ENCODE peak calls at places on chromosome 1, in nine cellular contexts. One of them, this sample, is unnamed.

GRCh38 chr1:153880962-153881361 is 41.8 kb downstream of the GATAD2B start:
- DNase-seq in fibroblast of villous mesenchyme: peak; percentile 90
- DNase-seq in activated CD4-positive, alpha-beta T cell treated with anti-CD3 and anti-CD28 coated beads for 36 hours: peak; percentile 67
- DNase-seq in AG04449: peak; percentile 62
- DNase-seq in nephron progenitor cell: no peak
- DNase-seq in cardiac fibroblast: peak; percentile 95
- DNase-seq in GM19239: no peak
- DNase-seq in kidney glomerular epithelial cell: peak; percentile 97
- DNase-seq in NCI-H1105: peak; percentile 100
- DNase-seq in this sample: peak; percentile 89

GRCh38 chr1:37811027-37811655 is 3.1 kb upstream of the YRDC start:
- DNase-seq in fibroblast of villous mesenchyme: peak; percentile 77
- DNase-seq in kidney glomerular epithelial cell: peak; percentile 44
- DNase-seq in activated CD4-positive, alpha-beta T cell treated with anti-CD3 and anti-CD28 coated beads for 36 hours: peak; percentile 81
- DNase-seq in cardiac fibroblast: peak; percentile 87
- DNase-seq in GM19239: peak; percentile 53
- DNase-seq in NCI-H1105: peak; percentile 70
- DNase-seq in AG04449: no peak
- DNase-seq in nephron progenitor cell: peak; percentile 77
- DNase-seq in this sample: peak; percentile 71

GRCh38 chr1:43836267-43836951 is 97.2 kb upstream of the ARTN start:
- DNase-seq in fibroblast of villous mesenchyme: no peak
- DNase-seq in NCI-H1105: peak; percentile 98
- DNase-seq in cardiac fibroblast: no peak
- DNase-seq in kidney glomerular epithelial cell: peak; percentile 37
- DNase-seq in nephron progenitor cell: no peak
- DNase-seq in activated CD4-positive, alpha-beta T cell treated with anti-CD3 and anti-CD28 coated beads for 36 hours: peak; percentile 90
- DNase-seq in AG04449: no peak
- DNase-seq in GM19239: no peak
- DNase-seq in this sample: no peak

GRCh38 chr1:28173151-28173979 is 3.1 kb downstream of the PTAFR start:
- DNase-seq in cardiac fibroblast: peak; percentile 49
- DNase-seq in NCI-H1105: no peak
- DNase-seq in GM19239: no peak
- DNase-seq in AG04449: no peak
- DNase-seq in nephron progenitor cell: no peak
- DNase-seq in fibroblast of villous mesenchyme: no peak
- DNase-seq in kidney glomerular epithelial cell: no peak
- DNase-seq in activated CD4-positive, alpha-beta T cell treated with anti-CD3 and anti-CD28 coated beads for 36 hours: no peak
- DNase-seq in this sample: peak; percentile 75

GRCh38 chr1:230403442-230403841 is 22.7 kb downstream of the PGBD5 start:
- DNase-seq in GM19239: no peak
- DNase-seq in NCI-H1105: no peak
- DNase-seq in activated CD4-positive, alpha-beta T cell treated with anti-CD3 and anti-CD28 coated beads for 36 hours: no peak
- DNase-seq in cardiac fibroblast: no peak
- DNase-seq in AG04449: no peak
- DNase-seq in fibroblast of villous mesenchyme: no peak
- DNase-seq in kidney glomerular epithelial cell: no peak
- DNase-seq in nephron progenitor cell: no peak
- DNase-seq in this sample: no peak

GRCh38 chr1:25123551-25123950 is 108.8 kb downstream of the SYF2 start:
- DNase-seq in activated CD4-positive, alpha-beta T cell treated with anti-CD3 and anti-CD28 coated beads for 36 hours: peak; percentile 52
- DNase-seq in NCI-H1105: no peak
- DNase-seq in nephron progenitor cell: no peak
- DNase-seq in fibroblast of villous mesenchyme: no peak
- DNase-seq in kidney glomerular epithelial cell: no peak
- DNase-seq in cardiac fibroblast: no peak
- DNase-seq in AG04449: no peak
- DNase-seq in GM19239: no peak
- DNase-seq in this sample: no peak

GRCh38 chr1:39850606-39851216 is 32.6 kb downstream of the TRIT1 start:
- DNase-seq in AG04449: no peak
- DNase-seq in GM19239: no peak
- DNase-seq in cardiac fibroblast: no peak
- DNase-seq in activated CD4-positive, alpha-beta T cell treated with anti-CD3 and anti-CD28 coated beads for 36 hours: no peak
- DNase-seq in kidney glomerular epithelial cell: no peak
- DNase-seq in NCI-H1105: no peak
- DNase-seq in fibroblast of villous mesenchyme: no peak
- DNase-seq in nephron progenitor cell: no peak
- DNase-seq in this sample: no peak

GRCh38 chr1:45012639-45013278 is 705 bp downstream of the UROD start:
- DNase-seq in AG04449: no peak
- DNase-seq in NCI-H1105: peak; percentile 54
- DNase-seq in cardiac fibroblast: peak; percentile 58
- DNase-seq in GM19239: no peak
- DNase-seq in fibroblast of villous mesenchyme: peak; percentile 60
- DNase-seq in activated CD4-positive, alpha-beta T cell treated with anti-CD3 and anti-CD28 coated beads for 36 hours: peak; percentile 69
- DNase-seq in kidney glomerular epithelial cell: peak; percentile 78
- DNase-seq in nephron progenitor cell: peak; percentile 56
- DNase-seq in this sample: peak; percentile 46

GRCh38 chr1:199172286-199173124 is 533.7 kb downstream of the PTPRC start:
- DNase-seq in AG04449: no peak
- DNase-seq in fibroblast of villous mesenchyme: no peak
- DNase-seq in kidney glomerular epithelial cell: no peak
- DNase-seq in GM19239: no peak
- DNase-seq in NCI-H1105: no peak
- DNase-seq in cardiac fibroblast: no peak
- DNase-seq in nephron progenitor cell: no peak
- DNase-seq in activated CD4-positive, alpha-beta T cell treated with anti-CD3 and anti-CD28 coated beads for 36 hours: peak; percentile 12
- DNase-seq in this sample: no peak

GRCh38 chr1:183349201-183349711 is 68.9 kb downstream of the NMNAT2 start:
- DNase-seq in nephron progenitor cell: no peak
- DNase-seq in AG04449: peak; percentile 31
- DNase-seq in cardiac fibroblast: peak; percentile 52
- DNase-seq in GM19239: no peak
- DNase-seq in kidney glomerular epithelial cell: no peak
- DNase-seq in fibroblast of villous mesenchyme: peak; percentile 13
- DNase-seq in NCI-H1105: no peak
- DNase-seq in activated CD4-positive, alpha-beta T cell treated with anti-CD3 and anti-CD28 coated beads for 36 hours: no peak
- DNase-seq in this sample: peak; percentile 72

GRCh38 chr1:63651110-63651776 is 58.0 kb downstream of the PGM1 start:
- DNase-seq in kidney glomerular epithelial cell: no peak
- DNase-seq in cardiac fibroblast: peak; percentile 69
- DNase-seq in activated CD4-positive, alpha-beta T cell treated with anti-CD3 and anti-CD28 coated beads for 36 hours: peak; percentile 27
- DNase-seq in AG04449: no peak
- DNase-seq in fibroblast of villous mesenchyme: peak; percentile 19
- DNase-seq in nephron progenitor cell: no peak
- DNase-seq in GM19239: no peak
- DNase-seq in NCI-H1105: no peak
- DNase-seq in this sample: no peak

GRCh38 chr1:182998482-182998881 is 24.7 kb upstream of the LAMC1 start:
- DNase-seq in activated CD4-positive, alpha-beta T cell treated with anti-CD3 and anti-CD28 coated beads for 36 hours: no peak
- DNase-seq in GM19239: no peak
- DNase-seq in cardiac fibroblast: no peak
- DNase-seq in AG04449: no peak
- DNase-seq in nephron progenitor cell: no peak
- DNase-seq in fibroblast of villous mesenchyme: no peak
- DNase-seq in kidney glomerular epithelial cell: no peak
- DNase-seq in NCI-H1105: no peak
- DNase-seq in this sample: no peak

GRCh38 chr1:206686486-206687249 is 2.0 kb downstream of the MAPKAPK2 start:
- DNase-seq in NCI-H1105: no peak
- DNase-seq in fibroblast of villous mesenchyme: no peak
- DNase-seq in activated CD4-positive, alpha-beta T cell treated with anti-CD3 and anti-CD28 coated beads for 36 hours: peak; percentile 40
- DNase-seq in kidney glomerular epithelial cell: no peak
- DNase-seq in GM19239: peak; percentile 79
- DNase-seq in nephron progenitor cell: no peak
- DNase-seq in AG04449: no peak
- DNase-seq in cardiac fibroblast: no peak
- DNase-seq in this sample: no peak

GRCh38 chr1:247115141-247115510 is 11.0 kb upstream of the ZNF669 start:
- DNase-seq in kidney glomerular epithelial cell: no peak
- DNase-seq in cardiac fibroblast: no peak
- DNase-seq in AG04449: no peak
- DNase-seq in fibroblast of villous mesenchyme: no peak
- DNase-seq in activated CD4-positive, alpha-beta T cell treated with anti-CD3 and anti-CD28 coated beads for 36 hours: no peak
- DNase-seq in nephron progenitor cell: no peak
- DNase-seq in GM19239: no peak
- DNase-seq in NCI-H1105: no peak
- DNase-seq in this sample: no peak

GRCh38 chr1:228364706-228365213 is 41.9 kb downstream of the TRIM11 start:
- DNase-seq in NCI-H1105: no peak
- DNase-seq in activated CD4-positive, alpha-beta T cell treated with anti-CD3 and anti-CD28 coated beads for 36 hours: no peak
- DNase-seq in nephron progenitor cell: no peak
- DNase-seq in GM19239: no peak
- DNase-seq in cardiac fibroblast: no peak
- DNase-seq in fibroblast of villous mesenchyme: no peak
- DNase-seq in AG04449: no peak
- DNase-seq in kidney glomerular epithelial cell: no peak
- DNase-seq in this sample: peak; percentile 39

GRCh38 chr1:77375990-77376389 is 94.2 kb downstream of the AK5 start:
- DNase-seq in AG04449: no peak
- DNase-seq in NCI-H1105: no peak
- DNase-seq in GM19239: no peak
- DNase-seq in cardiac fibroblast: no peak
- DNase-seq in activated CD4-positive, alpha-beta T cell treated with anti-CD3 and anti-CD28 coated beads for 36 hours: no peak
- DNase-seq in kidney glomerular epithelial cell: no peak
- DNase-seq in fibroblast of villous mesenchyme: no peak
- DNase-seq in nephron progenitor cell: no peak
- DNase-seq in this sample: no peak

GRCh38 chr1:227788279-227789041 is 27.0 kb upstream of the PRSS38 start:
- DNase-seq in GM19239: peak; percentile 66
- DNase-seq in nephron progenitor cell: peak; percentile 85
- DNase-seq in activated CD4-positive, alpha-beta T cell treated with anti-CD3 and anti-CD28 coated beads for 36 hours: no peak
- DNase-seq in AG04449: no peak
- DNase-seq in kidney glomerular epithelial cell: no peak
- DNase-seq in cardiac fibroblast: no peak
- DNase-seq in NCI-H1105: peak; percentile 52
- DNase-seq in fibroblast of villous mesenchyme: no peak
- DNase-seq in this sample: no peak

GRCh38 chr1:234696986-234697385 is 87.0 kb upstream of the IRF2BP2 start:
- DNase-seq in cardiac fibroblast: peak; percentile 64
- DNase-seq in NCI-H1105: no peak
- DNase-seq in fibroblast of villous mesenchyme: peak; percentile 71
- DNase-seq in nephron progenitor cell: no peak
- DNase-seq in AG04449: no peak
- DNase-seq in activated CD4-positive, alpha-beta T cell treated with anti-CD3 and anti-CD28 coated beads for 36 hours: no peak
- DNase-seq in kidney glomerular epithelial cell: no peak
- DNase-seq in GM19239: no peak
- DNase-seq in this sample: no peak

GRCh38 chr1:221099747-221100146 is 220.5 kb downstream of the HLX start:
- DNase-seq in fibroblast of villous mesenchyme: no peak
- DNase-seq in GM19239: no peak
- DNase-seq in activated CD4-positive, alpha-beta T cell treated with anti-CD3 and anti-CD28 coated beads for 36 hours: peak; percentile 5
- DNase-seq in AG04449: no peak
- DNase-seq in nephron progenitor cell: no peak
- DNase-seq in NCI-H1105: no peak
- DNase-seq in kidney glomerular epithelial cell: no peak
- DNase-seq in cardiac fibroblast: no peak
- DNase-seq in this sample: no peak

GRCh38 chr1:195664628-195665027 is 943.6 kb downstream of the KCNT2 start:
- DNase-seq in nephron progenitor cell: no peak
- DNase-seq in NCI-H1105: no peak
- DNase-seq in activated CD4-positive, alpha-beta T cell treated with anti-CD3 and anti-CD28 coated beads for 36 hours: no peak
- DNase-seq in cardiac fibroblast: peak; percentile 1
- DNase-seq in GM19239: no peak
- DNase-seq in fibroblast of villous mesenchyme: no peak
- DNase-seq in AG04449: no peak
- DNase-seq in kidney glomerular epithelial cell: no peak
- DNase-seq in this sample: no peak

GRCh38 chr1:46084553-46085448 is 47.6 kb downstream of the PIK3R3 start:
- DNase-seq in kidney glomerular epithelial cell: no peak
- DNase-seq in NCI-H1105: no peak
- DNase-seq in fibroblast of villous mesenchyme: no peak
- DNase-seq in AG04449: no peak
- DNase-seq in activated CD4-positive, alpha-beta T cell treated with anti-CD3 and anti-CD28 coated beads for 36 hours: no peak
- DNase-seq in nephron progenitor cell: no peak
- DNase-seq in GM19239: no peak
- DNase-seq in cardiac fibroblast: no peak
- DNase-seq in this sample: no peak